ENCODE peak calls at places on chromosomes 11 and 22, in four cellular contexts. G is astrocyte of the spinal cord, A is psoas muscle, J is iPS DF 6.9. I is an unnamed sample.

GRCh38 chr11:110362916-110363574 is 66.6 kb upstream of the RDX start:
- DNase-seq in G (no peak), A (no peak), J (no peak), I (peak)

GRCh38 chr22:32811788-32812187 is 10.3 kb downstream of the TIMP3 start:
- DNase-seq in G (no peak), A (no peak), J (no peak), I (no peak)

GRCh38 chr11:131868769-131869482 is 498.5 kb downstream of the NTM start:
- DNase-seq in J (no peak), A (no peak), G (peak), I (no peak)

GRCh38 chr11:20453657-20454316 is 66.3 kb downstream of the PRMT3 start:
- DNase-seq in G (no peak), A (no peak), J (no peak), I (no peak)

GRCh38 chr11:83278351-83278750 is 7.8 kb downstream of the CCDC90B start:
- DNase-seq in G (peak), J (no peak), A (no peak), I (no peak)

GRCh38 chr11:12528487-12528886 is 145.7 kb upstream of the TEAD1 start:
- DNase-seq in G (no peak), A (no peak), J (no peak), I (no peak)

GRCh38 chr11:104968365-104968855 is at the start of gene CASP4:
- DNase-seq in A (no peak), J (no peak), G (peak), I (no peak)

GRCh38 chr22:21025763-21026755 is 6.3 kb downstream of the SLC7A4 start:
- DNase-seq in J (no peak), G (no peak), A (no peak), I (no peak)

GRCh38 chr22:43443072-43443471 is 31.3 kb downstream of the MPPED1 start:
- DNase-seq in A (no peak), G (no peak), J (no peak), I (no peak)

GRCh38 chr11:91299980-91300379 is 924.6 kb upstream of the FAT3 start:
- DNase-seq in G (peak), J (no peak), A (no peak), I (no peak)

GRCh38 chr11:75307058-75307457 is 44.4 kb downstream of the ARRB1 start:
- DNase-seq in J (no peak), G (no peak), A (no peak), I (no peak)

GRCh38 chr11:10506013-10506370 is 35.0 kb downstream of the RNF141 start:
- DNase-seq in A (no peak), J (no peak), G (no peak), I (no peak)

GRCh38 chr22:18110944-18111758 is 542 bp downstream of the TUBA8 start:
- DNase-seq in A (no peak), G (no peak), J (no peak), I (no peak)

GRCh38 chr11:70721006-70721405 is 322.7 kb downstream of the CTTN start:
- DNase-seq in G (no peak), J (no peak), A (no peak), I (no peak)

GRCh38 chr11:88480217-88480616 is 142.7 kb upstream of the CTSC start:
- DNase-seq in J (no peak), A (no peak), G (peak), I (peak)

GRCh38 chr11:47464479-47464878 is 15.5 kb upstream of the RAPSN start:
- DNase-seq in A (no peak), J (no peak), G (peak), I (no peak)

GRCh38 chr22:25759825-25760231 is 17.8 kb downstream of the MYO18B start:
- DNase-seq in G (peak), J (no peak), A (no peak), I (peak)

GRCh38 chr22:30396871-30397655 is at the start of gene SEC14L2:
- DNase-seq in G (peak), J (no peak), A (peak), I (peak)

GRCh38 chr22:35785181-35785923 is 67.7 kb downstream of the APOL5 start:
- DNase-seq in A (no peak), G (peak), J (no peak), I (no peak)

GRCh38 chr11:46240371-46240770 is 37.1 kb upstream of the CREB3L1 start:
- DNase-seq in J (no peak), A (no peak), G (no peak), I (no peak)

DNA sequence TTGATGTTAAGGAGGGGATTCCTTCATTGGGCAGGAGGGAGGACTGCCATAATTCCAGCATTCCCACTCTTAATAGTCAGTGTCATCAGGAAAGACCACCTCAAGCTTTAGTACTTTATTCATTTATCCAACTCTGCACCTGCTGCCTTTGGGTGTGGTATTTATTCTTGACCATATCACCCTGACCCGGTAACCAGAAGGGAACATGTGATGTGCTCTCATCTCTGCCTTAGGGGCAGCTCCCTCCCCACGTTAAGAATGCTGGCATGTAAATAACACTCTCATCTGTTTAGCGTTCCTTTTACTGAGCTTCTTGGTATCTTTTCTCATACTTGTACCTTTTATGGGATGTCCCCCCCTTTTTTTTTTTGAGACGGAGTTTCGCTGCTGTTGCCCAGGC is 7.7 kb downstream of the CAT start:
- DNase-seq in A (no peak), G (no peak), J (no peak), I (no peak)
- H3K4me3 ChIP-seq in A (no peak), G (no peak), J (no peak), I (no peak)

GRCh38 chr11:66068154-66068821 is 1.8 kb upstream of the PACS1 start:
- DNase-seq in A (peak), J (peak), G (peak), I (peak)

GRCh38 chr11:66070604-66071325 is 693 bp downstream of the PACS1 start:
- DNase-seq in A (peak), J (no peak), G (peak), I (peak)

GRCh38 chr11:66071326-66071870 is 1.3 kb downstream of the PACS1 start:
- DNase-seq in J (no peak), G (no peak), A (no peak), I (no peak)

GRCh38 chr11:66068923-66069714 is 953 bp upstream of the PACS1 start:
- DNase-seq in A (peak), G (peak), J (no peak), I (peak)

GRCh38 chr11:66069715-66070603 is at the start of gene PACS1:
- DNase-seq in A (peak), G (peak), J (no peak), I (peak)
- H3K4me3 ChIP-seq in A (peak), G (peak), J (peak), I (peak)

DNA sequence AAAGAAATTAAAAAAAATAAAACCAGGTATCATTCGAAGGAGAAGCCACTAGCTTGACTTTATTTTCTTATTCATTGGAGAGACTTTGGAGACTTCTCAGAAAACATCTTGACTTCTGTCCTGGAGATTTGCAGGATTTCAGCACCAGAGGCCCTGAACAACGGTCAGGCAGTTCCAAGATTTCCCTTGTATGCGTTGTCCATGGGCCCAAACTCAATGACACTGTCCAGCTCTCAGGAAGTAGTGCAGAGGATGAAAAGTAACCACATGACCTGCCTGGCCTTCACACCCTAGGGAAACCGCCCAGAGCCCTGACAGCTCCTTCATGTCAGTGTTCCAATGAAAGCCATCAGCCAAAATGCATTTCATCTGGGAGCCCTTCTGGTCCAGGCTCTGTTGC is 214.2 kb downstream of the BLID start:
- DNase-seq in A (no peak), J (no peak), G (no peak), I (no peak)
- H3K4me3 ChIP-seq in A (no peak), J (no peak), G (no peak), I (no peak)

DNA sequence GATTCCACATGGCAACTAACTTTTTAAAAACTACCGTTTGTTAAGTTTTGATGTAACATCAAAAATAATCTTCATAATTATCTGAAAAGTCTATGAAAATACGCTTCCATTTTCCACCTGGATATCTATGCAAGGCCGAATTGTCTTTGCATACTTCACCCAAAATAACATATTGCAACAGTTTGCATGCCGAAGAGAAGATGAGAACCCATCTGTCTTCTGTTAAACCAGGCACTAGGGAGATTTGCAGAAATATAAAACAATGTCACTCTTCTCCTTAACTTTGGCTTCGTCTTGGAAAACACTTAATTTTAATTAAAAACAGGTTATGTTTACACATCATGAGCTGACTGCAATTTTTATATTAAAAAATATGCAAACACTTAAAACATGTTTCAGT is 1325.8 kb downstream of the TBC1D22A start:
- DNase-seq in A (no peak), J (no peak), G (no peak), I (no peak)
- H3K4me3 ChIP-seq in A (no peak), J (no peak), G (no peak), I (no peak)

GRCh38 chr22:50008151-50009040 is 4.2 kb downstream of the IL17REL start:
- DNase-seq in J (no peak), A (no peak), G (no peak), I (no peak)

GRCh38 chr22:50011447-50012200 is 941 bp downstream of the IL17REL start:
- DNase-seq in J (no peak), G (no peak), A (no peak), I (no peak)

GRCh38 chr22:50009251-50009650 is 3.3 kb downstream of the IL17REL start:
- DNase-seq in A (no peak), G (no peak), J (no peak), I (no peak)

GRCh38 chr22:50010676-50011446 is 1.7 kb downstream of the IL17REL start:
- DNase-seq in G (no peak), J (no peak), A (no peak), I (no peak)

DNA sequence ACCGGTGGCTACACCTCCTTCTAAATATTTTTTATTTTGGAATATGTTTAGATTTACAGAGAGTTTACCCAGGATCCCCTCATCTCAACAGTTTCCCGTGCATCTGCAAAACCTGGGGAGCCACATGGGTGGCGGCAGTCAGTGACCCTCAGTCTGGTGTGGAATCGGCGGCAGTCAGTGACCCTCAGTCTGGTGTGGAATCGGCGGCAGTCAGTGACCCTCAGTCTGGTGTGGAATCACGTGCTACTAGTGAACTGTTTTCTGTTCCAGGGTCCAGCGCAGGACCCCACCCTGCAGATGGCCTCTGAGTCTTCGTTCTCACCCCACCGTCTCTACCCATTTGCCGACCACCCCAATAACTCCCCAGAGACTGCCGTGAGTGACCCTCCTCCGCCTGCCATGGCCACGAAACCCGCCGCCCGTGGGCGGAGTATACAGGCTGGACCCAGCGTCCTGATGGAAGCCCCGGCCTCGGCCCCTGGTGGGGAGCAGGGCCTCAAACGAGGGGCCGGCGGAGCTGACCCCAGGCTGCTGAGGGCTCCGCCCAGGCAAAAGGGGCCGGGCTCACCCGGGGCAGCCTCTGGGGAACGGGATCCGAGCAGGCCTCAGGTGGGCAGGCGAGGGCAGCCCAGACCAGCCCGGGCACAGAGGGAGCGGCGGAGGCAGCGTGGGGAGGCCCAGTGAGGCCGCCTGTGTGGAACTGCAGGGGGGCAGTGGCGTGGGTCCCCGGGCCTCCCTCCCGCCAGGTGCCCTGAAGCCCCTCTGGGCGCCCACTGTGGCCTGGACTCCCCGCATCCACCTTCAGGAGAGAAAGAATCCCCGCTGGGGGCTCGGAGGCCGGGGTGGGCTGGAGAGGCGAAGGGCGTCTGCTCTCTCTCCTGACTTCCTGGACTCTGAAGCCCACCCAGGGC is 2.5 kb downstream of the IL17REL start:
- DNase-seq in J (no peak), G (no peak), A (no peak), I (no peak)
- H3K4me3 ChIP-seq in J (no peak), G (no peak), A (no peak), I (no peak)

GRCh38 chr11:122642971-122643370 is 12.6 kb upstream of the UBASH3B start:
- DNase-seq in G (peak), A (no peak), J (no peak), I (peak)
- H3K4me3 ChIP-seq in G (no peak), A (no peak), J (no peak), I (peak)

GRCh38 chr22:41976070-41976901 is 7.0 kb downstream of the SEPTIN3 start:
- DNase-seq in A (no peak), G (no peak), J (no peak), I (peak)

GRCh38 chr22:41974691-41975290 is 5.5 kb downstream of the SEPTIN3 start:
- DNase-seq in G (no peak), A (no peak), J (no peak), I (no peak)

GRCh38 chr22:41975299-41976069 is 6.2 kb downstream of the SEPTIN3 start:
- DNase-seq in G (no peak), A (no peak), J (no peak), I (no peak)

GRCh38 chr22:41978732-41979131 is 9.5 kb downstream of the SEPTIN3 start:
- DNase-seq in G (no peak), J (no peak), A (no peak), I (no peak)

DNA sequence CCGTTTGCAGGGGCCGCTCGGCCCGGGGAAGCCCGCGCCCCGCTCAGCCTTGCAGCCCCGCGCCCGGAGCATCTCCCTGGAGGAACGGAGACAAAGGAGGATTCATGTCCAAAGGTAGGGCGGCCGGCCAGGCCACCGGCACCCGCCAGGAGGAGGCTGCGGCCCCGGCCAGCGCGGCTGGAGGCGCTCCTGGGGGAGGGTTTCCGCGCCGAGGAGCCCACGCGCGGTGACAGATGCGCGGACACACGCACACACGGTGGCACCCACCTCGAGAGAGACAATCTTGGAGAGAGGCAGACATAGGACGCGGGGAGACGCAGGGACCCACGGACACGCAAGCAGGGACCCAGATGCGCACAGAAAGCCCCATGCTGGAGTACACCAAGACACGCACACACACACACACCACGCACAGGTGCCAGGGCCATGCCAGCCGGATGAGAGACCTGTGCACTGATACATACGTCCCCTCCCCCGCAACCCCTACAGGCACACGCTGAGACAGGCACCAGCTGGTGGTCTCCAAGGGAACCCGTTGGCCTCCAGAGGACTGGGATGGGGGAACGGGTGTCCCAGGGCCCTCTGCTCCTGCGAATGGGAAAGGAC is 7.8 kb downstream of the SEPTIN3 start:
- DNase-seq in A (no peak), J (no peak), G (no peak), I (no peak)
- H3K4me3 ChIP-seq in A (peak), J (peak), G (no peak), I (no peak)

DNA sequence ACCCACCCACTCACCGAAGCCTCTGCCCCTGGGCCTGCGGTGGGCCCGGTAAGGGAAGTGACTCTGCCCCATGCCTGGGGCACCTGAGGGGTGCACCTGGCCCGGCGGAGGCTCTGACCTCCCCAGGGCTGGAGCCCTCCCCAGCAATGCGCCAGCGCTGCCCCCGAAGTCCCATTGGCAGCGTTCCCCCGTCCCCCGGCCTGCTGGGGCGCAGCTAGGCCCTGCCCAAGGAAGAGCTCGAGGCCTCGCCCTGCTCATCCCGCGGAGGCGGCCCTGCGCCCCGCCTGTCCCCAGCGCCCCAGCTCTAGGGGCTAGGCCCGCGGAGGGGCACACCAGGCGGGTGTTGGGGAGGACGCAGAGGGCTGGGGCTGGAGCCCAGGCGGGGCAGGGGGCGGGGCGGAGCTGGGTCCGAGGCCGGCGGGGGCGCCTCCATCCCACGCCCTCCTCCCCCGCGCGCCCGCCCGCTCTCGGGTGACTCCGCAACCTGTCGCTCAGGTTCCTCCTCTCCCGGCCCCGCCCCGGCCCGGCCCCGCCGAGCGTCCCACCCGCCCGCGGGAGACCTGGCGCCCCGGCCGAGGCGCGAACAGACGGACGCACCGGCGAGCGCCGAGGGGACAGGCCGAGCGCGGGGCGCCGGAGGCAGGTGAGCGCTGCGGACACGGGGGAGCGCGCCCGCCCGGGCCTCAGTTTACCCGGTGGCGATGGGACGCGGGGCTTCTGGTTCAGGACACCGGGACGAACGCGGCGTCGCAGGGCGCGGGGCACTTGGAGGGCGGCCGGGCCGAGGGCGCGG is at the start of gene EPS8L2:
- DNase-seq in G (no peak), J (no peak), A (peak), I (no peak)
- H3K4me3 ChIP-seq in G (peak), J (peak), A (peak), I (peak)

DNA sequence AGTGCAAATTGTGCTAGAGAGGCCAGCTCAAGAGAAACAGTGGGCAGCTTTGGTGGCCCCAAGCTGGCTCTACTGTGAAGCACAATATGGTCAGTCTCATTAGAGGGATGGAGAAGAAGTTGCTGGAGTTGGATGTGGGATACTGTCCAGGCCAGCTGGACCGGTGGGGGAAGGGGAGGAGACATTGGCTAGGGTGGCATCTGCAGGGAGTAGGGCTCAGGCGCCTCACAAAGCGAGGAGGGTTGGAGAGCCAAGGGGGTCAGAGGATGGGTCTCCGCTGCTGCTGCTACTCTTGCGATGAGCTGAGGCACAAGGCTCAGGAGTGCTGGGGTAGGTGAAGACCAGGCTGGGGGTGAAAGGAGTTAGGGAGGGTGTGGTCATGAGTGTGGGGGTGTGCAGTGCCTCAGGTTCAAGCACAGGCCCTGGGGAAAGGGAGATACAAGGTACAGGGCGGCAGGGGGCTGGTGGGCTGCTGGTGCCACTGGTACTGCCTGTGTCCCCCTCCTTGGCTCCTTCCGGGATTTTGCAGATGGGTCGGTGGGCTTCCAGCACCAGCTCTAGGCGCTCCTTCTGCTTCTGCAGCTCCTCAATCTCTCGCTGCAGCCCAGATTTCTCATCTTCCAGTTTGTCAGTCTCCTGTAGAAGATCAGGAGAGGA is 2.3 kb downstream of the CCDC85B start:
- DNase-seq in G (no peak), A (no peak), J (no peak), I (no peak)
- H3K4me3 ChIP-seq in G (no peak), A (peak), J (no peak), I (peak)

I was measured in MG63.